ENCODE peak calls at places on chromosomes 3 and 15, in ten cellular contexts. One of them, this sample, is unnamed.

GRCh38 chr15:91420689-91421088 is 320.6 kb downstream of the SV2B start:
- DNase-seq in NCI-H446: no peak
- DNase-seq in stromal cell of bone marrow: no peak
- DNase-seq in T47D: no peak
- DNase-seq in NCI-H1092: no peak
- DNase-seq in pons: no peak
- DNase-seq in iPS-NIHi11: no peak
- DNase-seq in activated CD8-positive, alpha-beta memory T cell treated with anti-CD3 and anti-CD28 coated beads, Interleukin-2, amount 50 U/mL, for 4 hours: no peak
- DNase-seq in pancreas: no peak
- DNase-seq in transverse colon: no peak
- DNase-seq in this sample: no peak

GRCh38 chr3:187291512-187292132 is at the start of gene MASP1:
- DNase-seq in NCI-H446: no peak
- DNase-seq in stromal cell of bone marrow: no peak
- DNase-seq in T47D: no peak
- DNase-seq in NCI-H1092: no peak
- DNase-seq in pons: no peak
- DNase-seq in iPS-NIHi11: peak
- DNase-seq in activated CD8-positive, alpha-beta memory T cell treated with anti-CD3 and anti-CD28 coated beads, Interleukin-2, amount 50 U/mL, for 4 hours: no peak
- DNase-seq in pancreas: no peak
- DNase-seq in transverse colon: no peak
- DNase-seq in this sample: peak

GRCh38 chr3:52769786-52770445 is 824 bp downstream of the NEK4 start:
- DNase-seq in NCI-H446: no peak
- DNase-seq in stromal cell of bone marrow: no peak
- DNase-seq in T47D: no peak
- DNase-seq in NCI-H1092: no peak
- DNase-seq in pons: no peak
- DNase-seq in iPS-NIHi11: no peak
- DNase-seq in activated CD8-positive, alpha-beta memory T cell treated with anti-CD3 and anti-CD28 coated beads, Interleukin-2, amount 50 U/mL, for 4 hours: no peak
- DNase-seq in pancreas: no peak
- DNase-seq in transverse colon: no peak
- DNase-seq in this sample: peak

GRCh38 chr3:32420138-32420981 is 28.7 kb downstream of the CMTM7 start:
- DNase-seq in NCI-H446: no peak
- DNase-seq in stromal cell of bone marrow: no peak
- DNase-seq in T47D: peak
- DNase-seq in NCI-H1092: no peak
- DNase-seq in pons: peak
- DNase-seq in iPS-NIHi11: peak
- DNase-seq in activated CD8-positive, alpha-beta memory T cell treated with anti-CD3 and anti-CD28 coated beads, Interleukin-2, amount 50 U/mL, for 4 hours: peak
- DNase-seq in pancreas: peak
- DNase-seq in transverse colon: no peak
- DNase-seq in this sample: peak

GRCh38 chr3:87145553-87145952 is 81.6 kb upstream of the CHMP2B start:
- DNase-seq in NCI-H446: no peak
- DNase-seq in stromal cell of bone marrow: no peak
- DNase-seq in T47D: peak
- DNase-seq in NCI-H1092: no peak
- DNase-seq in pons: peak
- DNase-seq in iPS-NIHi11: peak
- DNase-seq in activated CD8-positive, alpha-beta memory T cell treated with anti-CD3 and anti-CD28 coated beads, Interleukin-2, amount 50 U/mL, for 4 hours: no peak
- DNase-seq in pancreas: no peak
- DNase-seq in transverse colon: peak
- DNase-seq in this sample: peak

GRCh38 chr15:73981761-73982222 is 10.3 kb downstream of the STOML1 start:
- DNase-seq in NCI-H446: no peak
- DNase-seq in stromal cell of bone marrow: no peak
- DNase-seq in T47D: no peak
- DNase-seq in NCI-H1092: no peak
- DNase-seq in pons: no peak
- DNase-seq in iPS-NIHi11: no peak
- DNase-seq in activated CD8-positive, alpha-beta memory T cell treated with anti-CD3 and anti-CD28 coated beads, Interleukin-2, amount 50 U/mL, for 4 hours: no peak
- DNase-seq in pancreas: no peak
- DNase-seq in transverse colon: no peak
- DNase-seq in this sample: no peak

GRCh38 chr3:16456784-16457415 is 56.6 kb downstream of the RFTN1 start:
- DNase-seq in NCI-H446: no peak
- DNase-seq in stromal cell of bone marrow: peak
- DNase-seq in T47D: no peak
- DNase-seq in NCI-H1092: no peak
- DNase-seq in pons: no peak
- DNase-seq in iPS-NIHi11: no peak
- DNase-seq in activated CD8-positive, alpha-beta memory T cell treated with anti-CD3 and anti-CD28 coated beads, Interleukin-2, amount 50 U/mL, for 4 hours: peak
- DNase-seq in pancreas: no peak
- DNase-seq in transverse colon: peak
- DNase-seq in this sample: peak

GRCh38 chr3:29141912-29142262 is 139.0 kb upstream of the RBMS3 start:
- DNase-seq in NCI-H446: no peak
- DNase-seq in stromal cell of bone marrow: no peak
- DNase-seq in T47D: no peak
- DNase-seq in NCI-H1092: no peak
- DNase-seq in pons: no peak
- DNase-seq in iPS-NIHi11: no peak
- DNase-seq in activated CD8-positive, alpha-beta memory T cell treated with anti-CD3 and anti-CD28 coated beads, Interleukin-2, amount 50 U/mL, for 4 hours: no peak
- DNase-seq in pancreas: no peak
- DNase-seq in transverse colon: no peak
- DNase-seq in this sample: no peak

GRCh38 chr3:101695779-101696372 is 9.4 kb upstream of the RPL24 start:
- DNase-seq in NCI-H446: no peak
- DNase-seq in stromal cell of bone marrow: peak
- DNase-seq in T47D: peak
- DNase-seq in NCI-H1092: no peak
- DNase-seq in pons: peak
- DNase-seq in iPS-NIHi11: peak
- DNase-seq in activated CD8-positive, alpha-beta memory T cell treated with anti-CD3 and anti-CD28 coated beads, Interleukin-2, amount 50 U/mL, for 4 hours: no peak
- DNase-seq in pancreas: no peak
- DNase-seq in transverse colon: no peak
- DNase-seq in this sample: peak

GRCh38 chr3:101950510-101950909 is 101.2 kb downstream of the NFKBIZ start:
- DNase-seq in NCI-H446: no peak
- DNase-seq in stromal cell of bone marrow: peak
- DNase-seq in T47D: no peak
- DNase-seq in NCI-H1092: no peak
- DNase-seq in pons: no peak
- DNase-seq in iPS-NIHi11: no peak
- DNase-seq in activated CD8-positive, alpha-beta memory T cell treated with anti-CD3 and anti-CD28 coated beads, Interleukin-2, amount 50 U/mL, for 4 hours: no peak
- DNase-seq in pancreas: no peak
- DNase-seq in transverse colon: no peak
- DNase-seq in this sample: peak

GRCh38 chr3:183958775-183959174 is 58.9 kb downstream of the ABCC5 start:
- DNase-seq in NCI-H446: no peak
- DNase-seq in stromal cell of bone marrow: no peak
- DNase-seq in T47D: no peak
- DNase-seq in NCI-H1092: no peak
- DNase-seq in pons: no peak
- DNase-seq in iPS-NIHi11: no peak
- DNase-seq in activated CD8-positive, alpha-beta memory T cell treated with anti-CD3 and anti-CD28 coated beads, Interleukin-2, amount 50 U/mL, for 4 hours: no peak
- DNase-seq in pancreas: no peak
- DNase-seq in transverse colon: peak
- DNase-seq in this sample: no peak

GRCh38 chr3:187930021-187930420 is 184.8 kb upstream of the BCL6 start:
- DNase-seq in NCI-H446: no peak
- DNase-seq in stromal cell of bone marrow: no peak
- DNase-seq in T47D: no peak
- DNase-seq in NCI-H1092: no peak
- DNase-seq in pons: no peak
- DNase-seq in iPS-NIHi11: no peak
- DNase-seq in activated CD8-positive, alpha-beta memory T cell treated with anti-CD3 and anti-CD28 coated beads, Interleukin-2, amount 50 U/mL, for 4 hours: no peak
- DNase-seq in pancreas: no peak
- DNase-seq in transverse colon: no peak
- DNase-seq in this sample: no peak

GRCh38 chr3:55487376-55488241 is 503 bp upstream of the WNT5A start:
- DNase-seq in NCI-H446: no peak
- DNase-seq in stromal cell of bone marrow: no peak
- DNase-seq in T47D: peak
- DNase-seq in NCI-H1092: no peak
- DNase-seq in pons: peak
- DNase-seq in iPS-NIHi11: peak
- DNase-seq in activated CD8-positive, alpha-beta memory T cell treated with anti-CD3 and anti-CD28 coated beads, Interleukin-2, amount 50 U/mL, for 4 hours: no peak
- DNase-seq in pancreas: peak
- DNase-seq in transverse colon: peak
- DNase-seq in this sample: peak

GRCh38 chr3:49841126-49841525 is 15.2 kb downstream of the TRAIP start:
- DNase-seq in NCI-H446: no peak
- DNase-seq in stromal cell of bone marrow: no peak
- DNase-seq in T47D: peak
- DNase-seq in NCI-H1092: no peak
- DNase-seq in pons: no peak
- DNase-seq in iPS-NIHi11: peak
- DNase-seq in activated CD8-positive, alpha-beta memory T cell treated with anti-CD3 and anti-CD28 coated beads, Interleukin-2, amount 50 U/mL, for 4 hours: no peak
- DNase-seq in pancreas: no peak
- DNase-seq in transverse colon: no peak
- DNase-seq in this sample: peak

GRCh38 chr3:58270485-58270884 is 32.9 kb downstream of the ABHD6 start:
- DNase-seq in NCI-H446: no peak
- DNase-seq in stromal cell of bone marrow: no peak
- DNase-seq in T47D: no peak
- DNase-seq in NCI-H1092: no peak
- DNase-seq in pons: no peak
- DNase-seq in iPS-NIHi11: no peak
- DNase-seq in activated CD8-positive, alpha-beta memory T cell treated with anti-CD3 and anti-CD28 coated beads, Interleukin-2, amount 50 U/mL, for 4 hours: no peak
- DNase-seq in pancreas: no peak
- DNase-seq in transverse colon: no peak
- DNase-seq in this sample: no peak

GRCh38 chr3:137990427-137990826 is 19.5 kb upstream of the CLDN18 start:
- DNase-seq in NCI-H446: no peak
- DNase-seq in stromal cell of bone marrow: no peak
- DNase-seq in T47D: no peak
- DNase-seq in NCI-H1092: no peak
- DNase-seq in pons: no peak
- DNase-seq in iPS-NIHi11: no peak
- DNase-seq in activated CD8-positive, alpha-beta memory T cell treated with anti-CD3 and anti-CD28 coated beads, Interleukin-2, amount 50 U/mL, for 4 hours: no peak
- DNase-seq in pancreas: no peak
- DNase-seq in transverse colon: no peak
- DNase-seq in this sample: no peak

GRCh38 chr3:189942948-189943347 is 177.7 kb downstream of the P3H2 start:
- DNase-seq in NCI-H446: no peak
- DNase-seq in stromal cell of bone marrow: no peak
- DNase-seq in T47D: no peak
- DNase-seq in NCI-H1092: no peak
- DNase-seq in pons: no peak
- DNase-seq in iPS-NIHi11: no peak
- DNase-seq in activated CD8-positive, alpha-beta memory T cell treated with anti-CD3 and anti-CD28 coated beads, Interleukin-2, amount 50 U/mL, for 4 hours: no peak
- DNase-seq in pancreas: no peak
- DNase-seq in transverse colon: no peak
- DNase-seq in this sample: no peak

GRCh38 chr3:195410546-195410945 is 32.3 kb downstream of the ACAP2 start:
- DNase-seq in NCI-H446: no peak
- DNase-seq in stromal cell of bone marrow: no peak
- DNase-seq in T47D: no peak
- DNase-seq in NCI-H1092: no peak
- DNase-seq in pons: no peak
- DNase-seq in iPS-NIHi11: no peak
- DNase-seq in activated CD8-positive, alpha-beta memory T cell treated with anti-CD3 and anti-CD28 coated beads, Interleukin-2, amount 50 U/mL, for 4 hours: no peak
- DNase-seq in pancreas: no peak
- DNase-seq in transverse colon: no peak
- DNase-seq in this sample: no peak

GRCh38 chr15:85730001-85730820 is 64.5 kb downstream of the KLHL25 start:
- DNase-seq in NCI-H446: peak
- DNase-seq in stromal cell of bone marrow: peak
- DNase-seq in T47D: peak
- DNase-seq in NCI-H1092: peak
- DNase-seq in pons: peak
- DNase-seq in iPS-NIHi11: peak
- DNase-seq in activated CD8-positive, alpha-beta memory T cell treated with anti-CD3 and anti-CD28 coated beads, Interleukin-2, amount 50 U/mL, for 4 hours: no peak
- DNase-seq in pancreas: no peak
- DNase-seq in transverse colon: no peak
- DNase-seq in this sample: peak

GRCh38 chr3:195662-196061 is 901 bp upstream of the CHL1 start:
- DNase-seq in NCI-H446: no peak
- DNase-seq in stromal cell of bone marrow: no peak
- DNase-seq in T47D: no peak
- DNase-seq in NCI-H1092: no peak
- DNase-seq in pons: peak
- DNase-seq in iPS-NIHi11: no peak
- DNase-seq in activated CD8-positive, alpha-beta memory T cell treated with anti-CD3 and anti-CD28 coated beads, Interleukin-2, amount 50 U/mL, for 4 hours: no peak
- DNase-seq in pancreas: no peak
- DNase-seq in transverse colon: no peak
- DNase-seq in this sample: no peak

GRCh38 chr15:33131880-33132279 is 62.6 kb downstream of the FMN1 start:
- DNase-seq in NCI-H446: no peak
- DNase-seq in stromal cell of bone marrow: peak
- DNase-seq in T47D: peak
- DNase-seq in NCI-H1092: no peak
- DNase-seq in pons: no peak
- DNase-seq in iPS-NIHi11: no peak
- DNase-seq in activated CD8-positive, alpha-beta memory T cell treated with anti-CD3 and anti-CD28 coated beads, Interleukin-2, amount 50 U/mL, for 4 hours: no peak
- DNase-seq in pancreas: no peak
- DNase-seq in transverse colon: no peak
- DNase-seq in this sample: peak

GRCh38 chr3:133330043-133330442 is 69.8 kb upstream of the BFSP2 start:
- DNase-seq in NCI-H446: no peak
- DNase-seq in stromal cell of bone marrow: no peak
- DNase-seq in T47D: peak
- DNase-seq in NCI-H1092: peak
- DNase-seq in pons: no peak
- DNase-seq in iPS-NIHi11: peak
- DNase-seq in activated CD8-positive, alpha-beta memory T cell treated with anti-CD3 and anti-CD28 coated beads, Interleukin-2, amount 50 U/mL, for 4 hours: no peak
- DNase-seq in pancreas: no peak
- DNase-seq in transverse colon: no peak
- DNase-seq in this sample: no peak

GRCh38 chr3:8984512-8984911 is 21.2 kb upstream of the RAD18 start:
- DNase-seq in NCI-H446: no peak
- DNase-seq in stromal cell of bone marrow: no peak
- DNase-seq in T47D: no peak
- DNase-seq in NCI-H1092: no peak
- DNase-seq in pons: no peak
- DNase-seq in iPS-NIHi11: no peak
- DNase-seq in activated CD8-positive, alpha-beta memory T cell treated with anti-CD3 and anti-CD28 coated beads, Interleukin-2, amount 50 U/mL, for 4 hours: no peak
- DNase-seq in pancreas: no peak
- DNase-seq in transverse colon: no peak
- DNase-seq in this sample: no peak

GRCh38 chr15:61483599-61483998 is 254.5 kb upstream of the RORA start:
- DNase-seq in NCI-H446: no peak
- DNase-seq in stromal cell of bone marrow: no peak
- DNase-seq in T47D: no peak
- DNase-seq in NCI-H1092: no peak
- DNase-seq in pons: no peak
- DNase-seq in iPS-NIHi11: peak
- DNase-seq in activated CD8-positive, alpha-beta memory T cell treated with anti-CD3 and anti-CD28 coated beads, Interleukin-2, amount 50 U/mL, for 4 hours: no peak
- DNase-seq in pancreas: no peak
- DNase-seq in transverse colon: no peak
- DNase-seq in this sample: no peak

GRCh38 chr3:142972092-142972753 is 8.7 kb upstream of the PAQR9 start:
- DNase-seq in NCI-H446: no peak
- DNase-seq in stromal cell of bone marrow: no peak
- DNase-seq in T47D: no peak
- DNase-seq in NCI-H1092: no peak
- DNase-seq in pons: no peak
- DNase-seq in iPS-NIHi11: no peak
- DNase-seq in activated CD8-positive, alpha-beta memory T cell treated with anti-CD3 and anti-CD28 coated beads, Interleukin-2, amount 50 U/mL, for 4 hours: no peak
- DNase-seq in pancreas: no peak
- DNase-seq in transverse colon: no peak
- DNase-seq in this sample: no peak

GRCh38 chr15:82398785-82399184 is 30.8 kb upstream of the GOLGA6L9 start:
- DNase-seq in NCI-H446: no peak
- DNase-seq in stromal cell of bone marrow: no peak
- DNase-seq in T47D: no peak
- DNase-seq in NCI-H1092: no peak
- DNase-seq in pons: no peak
- DNase-seq in iPS-NIHi11: no peak
- DNase-seq in activated CD8-positive, alpha-beta memory T cell treated with anti-CD3 and anti-CD28 coated beads, Interleukin-2, amount 50 U/mL, for 4 hours: no peak
- DNase-seq in pancreas: no peak
- DNase-seq in transverse colon: no peak
- DNase-seq in this sample: no peak

GRCh38 chr15:49984436-49984835 is 134.6 kb downstream of the ATP8B4 start:
- DNase-seq in NCI-H446: no peak
- DNase-seq in stromal cell of bone marrow: no peak
- DNase-seq in T47D: peak
- DNase-seq in NCI-H1092: no peak
- DNase-seq in pons: no peak
- DNase-seq in iPS-NIHi11: peak
- DNase-seq in activated CD8-positive, alpha-beta memory T cell treated with anti-CD3 and anti-CD28 coated beads, Interleukin-2, amount 50 U/mL, for 4 hours: no peak
- DNase-seq in pancreas: no peak
- DNase-seq in transverse colon: no peak
- DNase-seq in this sample: no peak

GRCh38 chr3:54232618-54233017 is 110.3 kb downstream of the CACNA2D3 start:
- DNase-seq in NCI-H446: no peak
- DNase-seq in stromal cell of bone marrow: no peak
- DNase-seq in T47D: no peak
- DNase-seq in NCI-H1092: no peak
- DNase-seq in pons: no peak
- DNase-seq in iPS-NIHi11: no peak
- DNase-seq in activated CD8-positive, alpha-beta memory T cell treated with anti-CD3 and anti-CD28 coated beads, Interleukin-2, amount 50 U/mL, for 4 hours: no peak
- DNase-seq in pancreas: no peak
- DNase-seq in transverse colon: peak
- DNase-seq in this sample: no peak